ENCODE peak calls at places on chromosomes 12 and 14, in nine cellular contexts. A, Z, X, B, N, R, I, M and O are unnamed samples.

GRCh38 chr12:17579148-17580026 is 510.6 kb downstream of the RERGL start:
- DNase-seq in A (no peak), Z (no peak), X (no peak), B (peak), N (no peak), R (no peak), I (no peak), M (no peak), O (no peak)

GRCh38 chr14:65210118-65210826 is 108.0 kb upstream of the MAX start:
- DNase-seq in A (peak), Z (peak), X (no peak), B (no peak), N (no peak), R (no peak), I (no peak), M (no peak), O (peak)

GRCh38 chr12:4274960-4275868 is 1.7 kb downstream of the CCND2 start:
- DNase-seq in A (peak), Z (peak), X (no peak), B (no peak), N (peak), R (no peak), I (no peak), M (no peak), O (peak)

GRCh38 chr14:91048256-91048655 is 12.2 kb downstream of the RPS6KA5 start:
- DNase-seq in A (no peak), Z (no peak), X (no peak), B (no peak), N (no peak), R (no peak), I (no peak), M (no peak), O (no peak)

GRCh38 chr14:90544566-90544965 is 147.7 kb downstream of the CALM1 start:
- DNase-seq in A (no peak), Z (no peak), X (no peak), B (no peak), N (no peak), R (no peak), I (no peak), M (no peak), O (no peak)

GRCh38 chr12:32140867-32141266 is 34.2 kb downstream of the BICD1 start:
- DNase-seq in A (no peak), Z (no peak), X (no peak), B (no peak), N (no peak), R (no peak), I (no peak), M (no peak), O (no peak)

GRCh38 chr12:53590661-53591060 is 35.5 kb downstream of the ATF7 start:
- DNase-seq in A (no peak), Z (no peak), X (no peak), B (no peak), N (no peak), R (no peak), I (no peak), M (no peak), O (no peak)

GRCh38 chr12:26406813-26407212 is 211.4 kb downstream of the SSPN start:
- DNase-seq in A (no peak), Z (no peak), X (no peak), B (no peak), N (no peak), R (no peak), I (no peak), M (no peak), O (no peak)

GRCh38 chr12:79274571-79275064 is 410.0 kb downstream of the SYT1 start:
- DNase-seq in A (no peak), Z (peak), X (no peak), B (no peak), N (no peak), R (no peak), I (no peak), M (no peak), O (peak)

GRCh38 chr14:74955229-74955999 is at the start of gene PGF:
- DNase-seq in A (peak), Z (peak), X (no peak), B (peak), N (peak), R (no peak), I (peak), M (peak), O (no peak)

GRCh38 chr14:74953686-74954085 is 1.7 kb downstream of the PGF start:
- DNase-seq in A (no peak), Z (no peak), X (no peak), B (no peak), N (no peak), R (no peak), I (no peak), M (no peak), O (no peak)

GRCh38 chr14:74952697-74953484 is 2.5 kb downstream of the PGF start:
- DNase-seq in A (no peak), Z (no peak), X (no peak), B (no peak), N (no peak), R (peak), I (no peak), M (no peak), O (no peak)

GRCh38 chr14:74954947-74955228 is 509 bp downstream of the PGF start:
- DNase-seq in A (no peak), Z (no peak), X (no peak), B (no peak), N (no peak), R (no peak), I (no peak), M (no peak), O (no peak)

GRCh38 chr14:74954232-74954946 is 1.0 kb downstream of the PGF start:
- DNase-seq in A (no peak), Z (no peak), X (no peak), B (no peak), N (peak), R (no peak), I (no peak), M (no peak), O (no peak)
- H3K4me3 ChIP-seq in A (peak), Z (no peak), X (peak), B (no peak), N (no peak), R (peak), I (peak), M (peak), O (peak)

GRCh38 chr14:95876769-95877490 is at the start of gene TUNAR:
- DNase-seq in A (no peak), Z (no peak), X (no peak), B (no peak), N (peak), R (no peak), I (no peak), M (no peak), O (no peak)
- TF ChIP-seq CTCF in A (no peak), Z (no peak), X (no peak), B (no peak), N (no peak), R (no peak), I (no peak), M (no peak), O (no peak)

DNA sequence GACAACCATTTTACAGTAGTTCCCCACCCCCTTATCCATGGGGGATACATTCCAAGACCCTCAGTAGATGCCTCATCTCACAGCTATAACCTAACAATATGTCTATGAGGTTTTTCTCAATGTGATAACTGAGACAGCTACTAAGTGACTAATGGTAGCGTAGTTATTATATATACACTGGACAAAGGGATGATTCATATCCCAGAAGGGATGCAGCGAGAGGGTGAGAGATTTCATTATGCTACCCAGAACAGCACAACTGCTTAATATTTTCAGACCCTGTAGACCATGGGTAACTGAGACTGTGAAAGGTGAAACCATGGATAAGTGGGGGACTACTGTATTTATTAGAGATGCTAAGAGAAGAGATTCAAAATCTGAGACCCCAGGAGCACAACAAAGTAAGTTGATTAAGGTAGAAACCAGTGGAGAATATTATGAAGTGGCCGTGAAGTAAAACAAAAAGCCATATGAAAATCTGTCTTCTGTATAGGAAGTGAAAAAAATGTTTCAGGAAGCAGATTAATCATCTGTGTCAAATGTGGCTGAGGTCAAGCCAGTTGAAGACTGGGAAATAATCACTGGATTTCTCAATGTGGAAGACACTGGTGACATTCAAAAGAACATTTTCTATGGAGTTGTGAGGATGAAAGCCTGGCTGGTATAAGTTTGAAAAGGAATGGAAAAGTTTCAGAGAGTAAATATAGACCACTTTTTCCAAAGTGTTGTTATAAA is 77.2 kb downstream of the RPL10L start:
- DNase-seq in A (peak), Z (peak), X (no peak), B (no peak), N (no peak), R (no peak), I (no peak), M (no peak), O (no peak)
- H3K4me3 ChIP-seq in A (no peak), Z (no peak), X (no peak), B (no peak), N (no peak), R (no peak), I (no peak), M (no peak), O (no peak)

GRCh38 chr12:85633491-85633890 is 202.7 kb downstream of the RASSF9 start:
- DNase-seq in A (no peak), Z (no peak), X (no peak), B (no peak), N (no peak), R (no peak), I (no peak), M (no peak), O (no peak)
- TF ChIP-seq CTCF in A (no peak), Z (no peak), X (no peak), B (no peak), N (no peak), R (no peak), I (no peak), M (no peak), O (no peak)

GRCh38 chr12:47766496-47767196 is 6.4 kb upstream of the SLC48A1 start:
- DNase-seq in A (no peak), Z (no peak), X (no peak), B (no peak), N (no peak), R (no peak), I (no peak), M (no peak), O (no peak)

GRCh38 chr12:47758834-47759690 is at the start of gene RAPGEF3:
- DNase-seq in A (peak), Z (peak), X (no peak), B (peak), N (peak), R (no peak), I (peak), M (peak), O (peak)

GRCh38 chr12:47763481-47764344 is 5.0 kb upstream of the RAPGEF3 start:
- DNase-seq in A (no peak), Z (no peak), X (no peak), B (no peak), N (no peak), R (peak), I (no peak), M (no peak), O (no peak)

GRCh38 chr12:47767197-47767724 is 5.8 kb upstream of the SLC48A1 start:
- DNase-seq in A (no peak), Z (peak), X (no peak), B (peak), N (peak), R (no peak), I (peak), M (no peak), O (peak)

DNA sequence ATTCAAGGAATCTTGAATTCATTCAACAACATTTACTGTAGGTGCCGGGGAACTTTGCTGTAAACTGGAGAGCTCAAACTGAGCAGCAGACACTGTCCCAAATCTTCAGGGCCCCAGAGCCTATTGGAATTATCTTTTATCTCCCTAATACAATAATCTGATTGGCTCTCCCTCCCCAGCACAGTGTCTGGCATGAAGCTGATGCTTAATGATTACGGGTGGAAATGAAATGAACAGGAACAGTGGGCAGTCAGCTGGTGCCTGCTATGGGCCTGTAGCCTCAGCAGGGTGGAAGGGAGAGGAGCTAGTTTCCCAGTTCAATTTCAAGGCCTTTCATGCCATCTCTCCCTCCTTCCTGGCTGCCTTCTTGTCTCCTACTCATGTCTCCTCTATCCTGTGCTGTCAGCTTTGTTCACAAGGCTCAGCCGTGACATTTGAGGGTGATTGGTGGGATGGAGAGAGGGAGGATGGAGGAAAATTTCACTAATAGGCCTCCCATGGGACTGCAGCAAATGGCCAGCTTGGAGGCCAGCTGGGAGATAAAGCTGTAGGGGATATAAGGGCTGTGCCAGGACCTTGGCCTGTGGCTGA is 4.3 kb upstream of the RAPGEF3 start:
- DNase-seq in A (no peak), Z (no peak), X (no peak), B (no peak), N (no peak), R (no peak), I (no peak), M (no peak), O (no peak)
- H3K4me3 ChIP-seq in A (no peak), Z (no peak), X (no peak), B (no peak), N (no peak), R (no peak), I (no peak), M (no peak), O (no peak)

GRCh38 chr12:77072833-77073495 is 7.6 kb upstream of the E2F7 start:
- DNase-seq in A (peak), Z (peak), X (no peak), B (no peak), N (no peak), R (no peak), I (no peak), M (no peak), O (peak)
- TF ChIP-seq CTCF in A (no peak), Z (no peak), X (no peak), B (no peak), N (no peak), R (no peak), I (no peak), M (no peak), O (no peak)

GRCh38 chr12:68223067-68223747 is 2.4 kb downstream of the IL26 start:
- DNase-seq in A (peak), Z (peak), X (peak), B (peak), N (peak), R (peak), I (peak), M (peak), O (peak)
- H3K4me3 ChIP-seq in A (no peak), Z (no peak), X (no peak), B (no peak), N (no peak), R (no peak), I (no peak), M (no peak), O (peak)

DNA sequence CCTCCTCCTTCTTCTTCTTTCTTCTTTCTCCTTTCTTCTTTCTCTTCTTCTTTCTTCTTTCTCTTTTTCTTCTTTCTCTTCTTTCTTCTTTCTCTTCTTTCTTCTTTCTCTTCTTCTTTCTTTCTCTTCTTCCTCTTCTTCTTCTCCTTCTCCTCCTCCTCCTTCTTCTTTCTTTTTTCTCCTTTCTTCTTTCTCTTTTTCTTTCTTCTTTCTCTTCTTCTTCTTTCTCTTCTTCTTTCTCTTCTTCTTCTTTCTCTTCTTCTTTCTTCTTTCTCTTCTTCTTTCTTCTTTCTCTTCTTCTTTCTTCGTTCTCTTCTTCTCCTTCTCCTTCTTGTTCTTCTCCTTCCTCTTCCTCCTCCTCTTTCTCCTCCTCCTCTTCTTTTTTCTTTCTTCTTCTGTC is 1230.7 kb upstream of the USP15 start:
- DNase-seq in A (no peak), Z (no peak), X (no peak), B (no peak), N (no peak), R (no peak), I (no peak), M (no peak), O (no peak)
- TF ChIP-seq CTCF in A (no peak), Z (no peak), X (no peak), B (no peak), N (no peak), R (no peak), I (no peak), M (no peak), O (no peak)

DNA sequence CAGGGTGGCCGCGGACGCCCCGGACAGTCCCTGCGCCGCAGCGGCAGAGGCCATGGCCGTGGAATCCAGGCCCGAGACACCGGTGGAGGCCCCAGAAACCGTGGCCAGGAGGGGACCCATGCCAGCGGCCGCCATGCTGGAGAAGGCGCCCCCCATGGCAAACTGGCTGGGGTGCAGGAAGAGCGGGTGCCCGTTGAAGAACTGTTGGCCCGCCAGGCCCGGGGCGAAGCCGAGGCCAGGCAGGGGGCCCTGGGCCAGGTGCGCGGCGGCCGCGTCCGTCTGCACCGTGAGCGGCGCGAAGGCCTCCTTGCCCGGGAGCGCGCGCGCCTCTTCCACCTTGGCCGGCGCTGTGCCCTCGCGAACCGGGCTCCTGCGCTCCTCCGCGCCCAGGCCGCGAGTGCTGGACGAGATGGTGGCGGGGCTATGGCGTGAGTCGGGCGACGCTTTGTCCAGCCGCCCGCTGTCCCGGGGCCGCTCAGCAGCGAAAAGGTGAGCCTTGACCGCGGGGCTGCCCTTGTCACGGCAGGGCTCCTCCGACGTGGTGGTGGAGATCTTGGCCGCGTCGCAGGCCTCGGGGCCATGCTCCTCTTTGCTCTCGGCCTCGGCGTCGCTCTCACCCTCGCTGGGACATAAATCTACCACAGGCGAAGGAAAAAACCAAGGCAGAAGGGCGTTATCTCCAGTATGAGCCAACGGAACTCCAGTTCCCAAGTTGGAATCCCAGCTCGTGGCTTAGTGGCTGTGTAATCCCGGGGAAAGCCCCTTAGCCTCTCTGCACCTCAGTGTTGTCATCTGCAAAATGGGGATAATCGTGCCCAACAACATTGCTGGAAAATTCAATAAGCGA is 9.6 kb downstream of the TBX3 start:
- DNase-seq in A (peak), Z (no peak), X (no peak), B (no peak), N (peak), R (no peak), I (no peak), M (no peak), O (no peak)
- H3K4me3 ChIP-seq in A (peak), Z (no peak), X (peak), B (no peak), N (no peak), R (no peak), I (peak), M (no peak), O (no peak)